ENCODE peak calls at places on chromosomes 12 and 14, in six cellular contexts. R is stomach, W is ovary, D is A549, U is GM12878, Z is HepG2. X is an unnamed sample.

GRCh38 chr14:92987713-92988510 is 65.0 kb downstream of the CHGA start:
- DNase-seq in R (no peak), W (peak; percentile 69), D (no peak), U (no peak), Z (no peak), X (no peak)

GRCh38 chr12:42679402-42679801 is 89.9 kb upstream of the PRICKLE1 start:
- DNase-seq in R (no peak), W (no peak), D (no peak), U (no peak), Z (no peak), X (no peak)

GRCh38 chr14:63163306-63163705 is 40.9 kb upstream of the RHOJ start:
- DNase-seq in R (no peak), W (no peak), D (no peak), U (no peak), Z (no peak), X (no peak)

GRCh38 chr14:104343294-104343625 is 204.9 kb downstream of the KIF26A start:
- DNase-seq in R (no peak), W (no peak), D (no peak), U (no peak), Z (no peak), X (no peak)

GRCh38 chr14:94936411-94936892 is 166.5 kb upstream of the GSC start:
- DNase-seq in R (peak; percentile 79), W (peak; percentile 85), D (no peak), U (no peak), Z (no peak), X (peak; percentile 49)

GRCh38 chr12:132469423-132469822 is 20.5 kb upstream of the FBRSL1 start:
- DNase-seq in R (no peak), W (no peak), D (no peak), U (peak; percentile 51), Z (no peak), X (no peak)

GRCh38 chr12:27898022-27898421 is 74.5 kb downstream of the PTHLH start:
- DNase-seq in R (no peak), W (no peak), D (no peak), U (no peak), Z (peak; percentile 71), X (no peak)

GRCh38 chr14:24960816-24961215 is 89.1 kb downstream of the STXBP6 start:
- DNase-seq in R (no peak), W (no peak), D (no peak), U (no peak), Z (no peak), X (no peak)

DNA sequence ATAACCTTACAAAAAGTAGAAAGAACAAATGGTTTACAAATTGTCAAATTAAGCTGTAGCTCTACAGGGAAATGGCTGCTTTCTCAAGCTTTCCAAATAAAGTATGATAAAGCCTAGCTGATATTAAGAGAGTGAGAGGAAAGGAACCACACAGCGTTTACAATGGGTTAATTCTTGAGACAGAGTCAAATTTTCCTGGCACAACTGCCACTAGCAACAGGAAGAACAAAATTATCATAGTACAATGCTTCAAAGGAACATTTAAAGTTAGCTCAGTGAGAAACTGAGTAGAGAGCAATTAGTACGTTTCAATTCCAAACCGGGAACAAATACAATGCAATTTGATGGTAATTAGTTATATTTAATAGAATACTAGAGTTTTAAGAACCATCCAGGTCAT is 116.0 kb downstream of the PPP1R12A start:
- DNase-seq in R (no peak), W (no peak), D (no peak), U (no peak), Z (no peak), X (no peak)
- TF ChIP-seq EP300 in R (no peak), W (no peak), D (no peak), U (no peak), Z (no peak), X (no peak)

DNA sequence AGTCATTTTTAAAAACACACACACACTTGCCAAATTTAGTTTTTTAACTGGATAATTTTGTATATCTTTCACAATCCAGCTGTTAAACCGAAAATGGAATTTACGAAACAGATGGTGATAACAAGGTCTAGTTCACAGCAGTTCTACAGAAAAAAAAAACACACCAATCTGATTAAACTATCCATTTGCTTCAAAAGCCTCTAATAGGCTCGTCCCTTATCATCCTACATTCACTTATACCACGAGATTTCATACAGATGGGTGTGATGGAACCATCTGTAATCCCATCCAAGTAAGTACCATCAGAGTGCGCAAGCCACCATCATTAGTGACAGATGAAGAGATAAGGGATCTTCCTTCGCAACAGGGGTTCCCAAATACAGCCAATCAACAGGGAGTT is 20.1 kb downstream of the GCH1 start:
- DNase-seq in R (no peak), W (no peak), D (no peak), U (no peak), Z (no peak), X (no peak)
- TF ChIP-seq CTCF in R (no peak), W (no peak), D (no peak), U (no peak), Z (no peak), X (no peak)

GRCh38 chr12:117551698-117552097 is 190.3 kb upstream of the NOS1 start:
- DNase-seq in R (no peak), W (no peak), D (no peak), U (no peak), Z (no peak), X (no peak)
- TF ChIP-seq EP300 in R (no peak), W (no peak), D (no peak), U (no peak), Z (no peak), X (no peak)

GRCh38 chr12:12645485-12645884 is 33.8 kb downstream of the CREBL2 start:
- DNase-seq in R (no peak), W (no peak), D (peak; percentile 44), U (no peak), Z (peak; percentile 64), X (peak; percentile 22)
- TF ChIP-seq CTCF in R (peak; percentile 42), W (no peak), D (no peak), U (peak; percentile 38), Z (peak; percentile 59), X (peak; percentile 43)

DNA sequence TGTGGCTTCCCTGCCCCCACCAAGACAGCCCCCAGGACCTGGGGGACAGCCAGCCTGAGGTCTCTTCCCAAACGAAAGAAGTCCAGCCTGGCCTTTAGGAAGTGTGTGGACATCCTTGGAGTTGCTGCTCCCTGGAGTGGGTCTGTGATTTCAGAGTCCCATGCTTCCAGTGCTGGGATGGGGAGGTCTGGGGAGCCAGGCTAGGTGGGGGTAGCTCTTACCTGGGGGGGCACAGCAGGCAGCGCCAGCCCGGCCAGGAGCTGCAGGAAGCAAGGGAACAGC is 509 bp downstream of the PGF start:
- DNase-seq in R (no peak), W (no peak), D (no peak), U (no peak), Z (no peak), X (no peak)
- TF ChIP-seq EP300 in R (no peak), W (no peak), D (no peak), U (no peak), Z (no peak), X (no peak)

GRCh38 chr12:112097641-112098040 is 10.9 kb downstream of the NAA25 start:
- DNase-seq in R (no peak), W (no peak), D (no peak), U (no peak), Z (no peak), X (no peak)
- TF ChIP-seq CTCF in R (no peak), W (no peak), D (no peak), U (no peak), Z (no peak), X (no peak)

GRCh38 chr14:28759658-28760313 is 6.8 kb upstream of the FOXG1 start:
- DNase-seq in R (no peak), W (no peak), D (no peak), U (no peak), Z (no peak), X (no peak)

GRCh38 chr14:28756896-28757570 is 9.6 kb upstream of the FOXG1 start:
- DNase-seq in R (no peak), W (no peak), D (peak; percentile 48), U (no peak), Z (peak; percentile 72), X (no peak)

GRCh38 chr14:28757790-28758189 is 8.8 kb upstream of the FOXG1 start:
- DNase-seq in R (no peak), W (no peak), D (no peak), U (no peak), Z (no peak), X (no peak)

GRCh38 chr14:28759056-28759657 is 7.4 kb upstream of the FOXG1 start:
- DNase-seq in R (no peak), W (no peak), D (no peak), U (no peak), Z (no peak), X (no peak)

GRCh38 chr14:28758253-28758915 is 8.2 kb upstream of the FOXG1 start:
- DNase-seq in R (no peak), W (no peak), D (no peak), U (no peak), Z (no peak), X (no peak)
- TF ChIP-seq EP300 in R (no peak), W (no peak), D (no peak), U (no peak), Z (no peak), X (no peak)

GRCh38 chr12:26373606-26374495 is 178.5 kb downstream of the SSPN start:
- DNase-seq in R (no peak), W (no peak), D (no peak), U (no peak), Z (no peak), X (no peak)
- TF ChIP-seq CTCF in R (no peak), W (no peak), D (no peak), U (no peak), Z (no peak), X (no peak)

DNA sequence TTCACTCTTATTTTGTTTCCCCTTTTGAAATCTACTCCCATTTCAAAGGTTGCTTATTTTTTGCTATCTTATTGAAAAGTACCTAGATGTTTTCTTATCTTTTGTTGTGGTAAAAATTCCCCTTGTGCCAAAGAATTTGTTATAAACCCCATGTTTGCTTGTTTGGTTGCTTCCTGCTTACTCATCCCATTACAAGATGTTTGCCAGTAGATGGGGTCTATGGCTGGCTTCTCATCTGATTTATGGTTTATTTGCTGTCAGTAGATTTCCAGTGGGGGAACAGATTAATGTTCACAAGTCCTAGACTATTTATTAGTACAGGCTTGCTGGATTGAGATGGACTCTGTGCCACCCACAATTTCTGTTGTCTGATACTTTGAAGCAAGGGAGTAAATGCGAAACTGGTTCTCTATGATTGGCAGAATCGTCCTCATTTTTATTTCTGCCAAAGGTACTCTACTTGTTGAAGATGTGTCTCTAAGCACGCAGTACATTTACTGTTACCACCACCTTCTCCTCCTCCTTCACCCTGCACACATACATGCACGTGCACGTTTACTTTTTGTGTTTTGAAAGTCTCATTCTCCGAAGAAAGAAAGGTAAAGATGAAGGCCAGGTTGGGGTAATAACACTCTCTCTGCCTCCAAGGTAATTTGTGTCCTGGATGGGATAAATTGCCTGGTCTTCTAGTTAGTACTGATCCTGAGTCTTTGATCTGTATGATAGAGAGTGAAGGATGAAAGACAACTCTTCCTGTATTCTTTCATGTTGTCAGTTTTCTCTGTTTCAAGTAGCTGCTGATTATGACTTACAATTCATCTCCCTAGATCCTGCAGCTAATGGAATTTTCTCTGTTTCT is 117.2 kb upstream of the ATP2B1 start:
- DNase-seq in R (no peak), W (no peak), D (peak; percentile 91), U (peak; percentile 27), Z (no peak), X (no peak)
- TF ChIP-seq EP300 in R (no peak), W (no peak), D (peak; percentile 84), U (no peak), Z (no peak), X (no peak)